ENCODE peak calls at places on chromosome 6, in six cellular contexts. R, E, L, H, B and Z are unnamed samples.

GRCh38 chr6:47655719-47656595 is 42.4 kb upstream of the ADGRF4 start:
- DNase-seq in R (no peak), E (peak), L (peak), H (no peak), B (no peak), Z (no peak)

GRCh38 chr6:46138281-46138680 is 8.5 kb downstream of the ENPP4 start:
- DNase-seq in R (no peak), E (no peak), L (no peak), H (peak), B (no peak), Z (no peak)

GRCh38 chr6:40896696-40897095 is 142.3 kb downstream of the UNC5CL start:
- DNase-seq in R (no peak), E (no peak), L (no peak), H (no peak), B (no peak), Z (no peak)

GRCh38 chr6:135383766-135384165 is 113.8 kb downstream of the AHI1 start:
- DNase-seq in R (no peak), E (no peak), L (no peak), H (no peak), B (no peak), Z (no peak)

GRCh38 chr6:139540276-139540675 is 165.8 kb upstream of the CITED2 start:
- DNase-seq in R (peak), E (no peak), L (peak), H (no peak), B (no peak), Z (no peak)

GRCh38 chr6:145694083-145694737 is 41.1 kb downstream of the EPM2A start:
- DNase-seq in R (no peak), E (no peak), L (no peak), H (no peak), B (no peak), Z (no peak)

GRCh38 chr6:157280947-157281346 is 42.4 kb downstream of the TMEM242 start:
- DNase-seq in R (no peak), E (no peak), L (no peak), H (no peak), B (peak), Z (no peak)

GRCh38 chr6:147204843-147205311 is 660 bp downstream of the STXBP5 start:
- DNase-seq in R (no peak), E (no peak), L (no peak), H (no peak), B (no peak), Z (no peak)

GRCh38 chr6:12137480-12137879 is 125.4 kb downstream of the HIVEP1 start:
- DNase-seq in R (peak), E (no peak), L (peak), H (no peak), B (no peak), Z (no peak)

GRCh38 chr6:11161031-11161966 is 49.8 kb upstream of the ERVFRD-1 start:
- DNase-seq in R (no peak), E (peak), L (peak), H (no peak), B (no peak), Z (no peak)

GRCh38 chr6:78947529-78947928 is 80.2 kb downstream of the IRAK1BP1 start:
- DNase-seq in R (no peak), E (no peak), L (no peak), H (no peak), B (no peak), Z (no peak)

GRCh38 chr6:46014511-46015118 is 1.0 kb downstream of the CLIC5 start:
- DNase-seq in R (no peak), E (no peak), L (no peak), H (no peak), B (no peak), Z (no peak)

GRCh38 chr6:151014404-151015150 is 149.1 kb downstream of the MTHFD1L start:
- DNase-seq in R (no peak), E (no peak), L (peak), H (peak), B (peak), Z (peak)

GRCh38 chr6:119313937-119314893 is 35.3 kb downstream of the MAN1A1 start:
- DNase-seq in R (no peak), E (no peak), L (no peak), H (no peak), B (no peak), Z (no peak)

GRCh38 chr6:170572704-170573466 is 11.6 kb downstream of the PDCD2 start:
- DNase-seq in R (no peak), E (no peak), L (no peak), H (no peak), B (no peak), Z (no peak)

GRCh38 chr6:141463237-141463977 is 669.3 kb upstream of the GJE1 start:
- DNase-seq in R (no peak), E (no peak), L (no peak), H (no peak), B (no peak), Z (no peak)

GRCh38 chr6:116266803-116267202 is 12.9 kb downstream of the TSPYL1 start:
- DNase-seq in R (no peak), E (no peak), L (no peak), H (no peak), B (no peak), Z (no peak)

GRCh38 chr6:142303191-142303564 is 1.4 kb downstream of the ADGRG6 start:
- DNase-seq in R (no peak), E (no peak), L (no peak), H (no peak), B (no peak), Z (no peak)

GRCh38 chr6:85078071-85078470 is 313.7 kb upstream of the TBX18 start:
- DNase-seq in R (peak), E (peak), L (peak), H (no peak), B (no peak), Z (no peak)

GRCh38 chr6:31797607-31798006 is 2.1 kb upstream of the VARS1 start:
- DNase-seq in R (no peak), E (no peak), L (no peak), H (no peak), B (peak), Z (no peak)